ENCODE peak calls at places on chromosome 4, in nine cellular contexts. D is WTC11, B is thoracic aorta, C is WERI-Rb-1, V is progenitor cell of endocrine pancreas, Y is uterus, I is mesothelial cell of epicardium, S is stomach, Q is GM10248. T is an unnamed sample.

GRCh38 chr4:8267077-8267476 is 2.5 kb upstream of the HTRA3 start:
- DNase-seq in D (peak), B (no peak), C (peak), V (peak), Y (peak), I (peak), S (peak), Q (peak), T (no peak)

GRCh38 chr4:155854597-155855226 is 11.4 kb downstream of the ASIC5 start:
- DNase-seq in D (no peak), B (no peak), C (no peak), V (no peak), Y (no peak), I (no peak), S (no peak), Q (no peak), T (no peak)

GRCh38 chr4:138673053-138673452 is 342.5 kb upstream of the NOCT start:
- DNase-seq in D (no peak), B (no peak), C (no peak), V (no peak), Y (no peak), I (no peak), S (no peak), Q (no peak), T (no peak)

GRCh38 chr4:17103231-17103630 is 204.8 kb upstream of the LDB2 start:
- DNase-seq in D (no peak), B (no peak), C (no peak), V (no peak), Y (no peak), I (no peak), S (no peak), Q (no peak), T (no peak)

GRCh38 chr4:138305055-138305454 is 62.9 kb upstream of the SLC7A11 start:
- DNase-seq in D (no peak), B (no peak), C (no peak), V (no peak), Y (no peak), I (no peak), S (no peak), Q (no peak), T (no peak)

GRCh38 chr4:76614589-76614988 is 179.6 kb downstream of the SHROOM3 start:
- DNase-seq in D (no peak), B (peak), C (no peak), V (no peak), Y (no peak), I (no peak), S (no peak), Q (no peak), T (no peak)

GRCh38 chr4:17787315-17787714 is 5.9 kb upstream of the FAM184B start:
- DNase-seq in D (no peak), B (no peak), C (no peak), V (no peak), Y (no peak), I (no peak), S (no peak), Q (no peak), T (no peak)

GRCh38 chr4:149997881-149998421 is 80.3 kb upstream of the DCLK2 start:
- DNase-seq in D (no peak), B (no peak), C (no peak), V (no peak), Y (no peak), I (no peak), S (no peak), Q (peak), T (no peak)

GRCh38 chr4:3243066-3243775 is 5.7 kb upstream of the MSANTD1 start:
- DNase-seq in D (no peak), B (no peak), C (no peak), V (no peak), Y (no peak), I (no peak), S (no peak), Q (no peak), T (no peak)

GRCh38 chr4:24734511-24734910 is 60.9 kb upstream of the SOD3 start:
- DNase-seq in D (no peak), B (no peak), C (no peak), V (no peak), Y (no peak), I (no peak), S (no peak), Q (no peak), T (no peak)

GRCh38 chr4:43014266-43014665 is 121.8 kb downstream of the GRXCR1 start:
- DNase-seq in D (no peak), B (no peak), C (no peak), V (no peak), Y (no peak), I (no peak), S (no peak), Q (no peak), T (no peak)

GRCh38 chr4:145216532-145216931 is 36.1 kb upstream of the OTUD4 start:
- DNase-seq in D (no peak), B (no peak), C (no peak), V (no peak), Y (no peak), I (no peak), S (no peak), Q (no peak), T (no peak)

GRCh38 chr4:148795156-148795864 is 353.1 kb upstream of the NR3C2 start:
- DNase-seq in D (peak), B (no peak), C (no peak), V (peak), Y (no peak), I (no peak), S (peak), Q (no peak), T (no peak)

GRCh38 chr4:54315561-54315960 is 86.5 kb downstream of the PDGFRA start:
- DNase-seq in D (no peak), B (no peak), C (no peak), V (no peak), Y (no peak), I (no peak), S (no peak), Q (peak), T (no peak)

GRCh38 chr4:182453830-182454229 is 210.6 kb downstream of the TENM3 start:
- DNase-seq in D (no peak), B (no peak), C (no peak), V (no peak), Y (no peak), I (no peak), S (no peak), Q (no peak), T (no peak)

GRCh38 chr4:1766336-1767057 is 26.6 kb upstream of the FGFR3 start:
- DNase-seq in D (peak), B (no peak), C (peak), V (no peak), Y (no peak), I (no peak), S (no peak), Q (no peak), T (no peak)

GRCh38 chr4:68466185-68466584 is 18.9 kb downstream of the TMPRSS11E start:
- DNase-seq in D (no peak), B (no peak), C (no peak), V (no peak), Y (no peak), I (no peak), S (no peak), Q (no peak), T (no peak)

GRCh38 chr4:16192631-16193483 is 33.4 kb downstream of the TAPT1 start:
- DNase-seq in D (no peak), B (no peak), C (no peak), V (no peak), Y (no peak), I (no peak), S (no peak), Q (no peak), T (no peak)

GRCh38 chr4:27267435-27268355 is 407.1 kb downstream of the STIM2 start:
- DNase-seq in D (no peak), B (no peak), C (no peak), V (no peak), Y (no peak), I (no peak), S (no peak), Q (no peak), T (no peak)

GRCh38 chr4:54400802-54401201 is 171.7 kb downstream of the PDGFRA start:
- DNase-seq in D (no peak), B (no peak), C (no peak), V (no peak), Y (no peak), I (no peak), S (no peak), Q (no peak), T (no peak)

GRCh38 chr4:39042365-39042764 is 10.2 kb upstream of the TMEM156 start:
- DNase-seq in D (no peak), B (no peak), C (no peak), V (no peak), Y (no peak), I (no peak), S (no peak), Q (no peak), T (no peak)

GRCh38 chr4:17544205-17544604 is 29.2 kb downstream of the CLRN2 start:
- DNase-seq in D (no peak), B (no peak), C (no peak), V (no peak), Y (no peak), I (no peak), S (no peak), Q (no peak), T (no peak)

GRCh38 chr4:99856166-99856565 is 38.1 kb downstream of the LAMTOR3 start:
- DNase-seq in D (no peak), B (no peak), C (no peak), V (no peak), Y (no peak), I (no peak), S (no peak), Q (no peak), T (no peak)

GRCh38 chr4:22515888-22516541 is at the start of gene ADGRA3:
- DNase-seq in D (peak), B (peak), C (peak), V (peak), Y (peak), I (peak), S (peak), Q (peak), T (peak)

GRCh38 chr4:6221296-6221850 is 21.0 kb upstream of the JAKMIP1 start:
- DNase-seq in D (no peak), B (no peak), C (no peak), V (no peak), Y (no peak), I (no peak), S (peak), Q (no peak), T (no peak)

GRCh38 chr4:41361831-41362646 is 105.3 kb downstream of the UCHL1 start:
- DNase-seq in D (no peak), B (no peak), C (no peak), V (no peak), Y (no peak), I (no peak), S (no peak), Q (no peak), T (no peak)

GRCh38 chr4:81378398-81378797 is 93.3 kb downstream of the RASGEF1B start:
- DNase-seq in D (no peak), B (no peak), C (no peak), V (no peak), Y (no peak), I (no peak), S (no peak), Q (no peak), T (no peak)

GRCh38 chr4:41358626-41359025 is 101.9 kb downstream of the UCHL1 start:
- DNase-seq in D (no peak), B (no peak), C (no peak), V (no peak), Y (no peak), I (no peak), S (peak), Q (no peak), T (no peak)

GRCh38 chr4:101158507-101158906 is 188.8 kb downstream of the PPP3CA start:
- DNase-seq in D (no peak), B (no peak), C (no peak), V (no peak), Y (no peak), I (no peak), S (no peak), Q (no peak), T (no peak)

GRCh38 chr4:7664106-7664505 is 229.4 kb upstream of the PSAPL1 start:
- DNase-seq in D (no peak), B (no peak), C (no peak), V (no peak), Y (no peak), I (no peak), S (no peak), Q (no peak), T (no peak)

GRCh38 chr4:2487632-2488031 is 18.7 kb downstream of the RNF4 start:
- DNase-seq in D (no peak), B (no peak), C (no peak), V (no peak), Y (no peak), I (no peak), S (no peak), Q (peak), T (no peak)

GRCh38 chr4:113682730-113683129 is 78.8 kb downstream of the CAMK2D start:
- DNase-seq in D (no peak), B (no peak), C (no peak), V (no peak), Y (no peak), I (no peak), S (no peak), Q (no peak), T (no peak)

GRCh38 chr4:113686950-113687718 is 74.4 kb downstream of the CAMK2D start:
- DNase-seq in D (no peak), B (no peak), C (no peak), V (no peak), Y (no peak), I (no peak), S (no peak), Q (no peak), T (no peak)

GRCh38 chr4:113683143-113683542 is 78.4 kb downstream of the CAMK2D start:
- DNase-seq in D (no peak), B (no peak), C (no peak), V (no peak), Y (no peak), I (no peak), S (no peak), Q (peak), T (no peak)

GRCh38 chr4:113689394-113689793 is 72.1 kb downstream of the CAMK2D start:
- DNase-seq in D (no peak), B (no peak), C (no peak), V (no peak), Y (no peak), I (no peak), S (no peak), Q (no peak), T (no peak)

GRCh38 chr4:113684534-113685091 is 76.9 kb downstream of the CAMK2D start:
- DNase-seq in D (peak), B (peak), C (peak), V (no peak), Y (peak), I (no peak), S (peak), Q (no peak), T (no peak)
- TF ChIP-seq CTCF in D (no peak), B (peak), C (peak), V (peak), Y (no peak), I (no peak), S (peak), Q (no peak), T (peak)

GRCh38 chr4:125749354-125749753 is 434.6 kb downstream of the FAT4 start:
- DNase-seq in D (no peak), B (no peak), C (no peak), V (no peak), Y (no peak), I (no peak), S (no peak), Q (no peak), T (no peak)

GRCh38 chr4:125750399-125750798 is 435.6 kb downstream of the FAT4 start:
- DNase-seq in D (no peak), B (no peak), C (no peak), V (no peak), Y (no peak), I (no peak), S (no peak), Q (no peak), T (no peak)

GRCh38 chr4:125750827-125751466 is 436.2 kb downstream of the FAT4 start:
- DNase-seq in D (no peak), B (no peak), C (peak), V (no peak), Y (peak), I (no peak), S (no peak), Q (no peak), T (no peak)
- TF ChIP-seq CTCF in D (peak), B (peak), C (peak), V (peak), Y (peak), I (no peak), S (peak), Q (no peak), T (peak)

GRCh38 chr4:185429660-185430059 is 3.9 kb upstream of the UFSP2 start:
- DNase-seq in D (no peak), B (no peak), C (no peak), V (no peak), Y (no peak), I (no peak), S (no peak), Q (no peak), T (no peak)
- TF ChIP-seq CTCF in D (no peak), B (no peak), C (no peak), V (no peak), Y (no peak), I (no peak), S (no peak), Q (no peak), T (no peak)

GRCh38 chr4:4761128-4761991 is 98.1 kb upstream of the MSX1 start:
- DNase-seq in D (peak), B (no peak), C (peak), V (no peak), Y (no peak), I (no peak), S (no peak), Q (no peak), T (no peak)
- TF ChIP-seq CTCF in D (peak), B (no peak), C (peak), V (peak), Y (no peak), I (no peak), S (no peak), Q (no peak), T (peak)